ENCODE peak calls at places on chromosomes 13 and 19, in seven cellular contexts. C, U, E, A, O, Z and W are unnamed samples.

GRCh38 chr13:109610517-109610916 is 175.9 kb downstream of the IRS2 start:
- DNase-seq in A (no peak), C (no peak), O (no peak), Z (no peak), U (no peak), E (no peak), W (no peak)

GRCh38 chr13:51806571-51806970 is 2.6 kb upstream of the DHRS12 start:
- DNase-seq in U (no peak), A (no peak), C (no peak), Z (peak), O (no peak), E (peak), W (no peak)

GRCh38 chr19:57769345-57770131 is at the start of gene ZNF586:
- DNase-seq in A (peak), Z (peak), O (peak), C (peak), U (peak), E (peak), W (peak)

GRCh38 chr19:18868380-18869230 is 27.4 kb downstream of the CERS1 start:
- DNase-seq in U (no peak), A (no peak), O (no peak), E (no peak), C (no peak), Z (no peak), W (no peak)

GRCh38 chr19:13162749-13163608 is 12.8 kb downstream of the IER2 start:
- DNase-seq in O (peak), E (peak), A (peak), C (peak), U (peak), Z (peak), W (peak)

GRCh38 chr13:29886446-29886845 is 36.0 kb upstream of the UBL3 start:
- DNase-seq in A (no peak), C (no peak), E (no peak), Z (no peak), U (no peak), O (no peak), W (no peak)

GRCh38 chr19:7188682-7189629 is 105.3 kb downstream of the INSR start:
- DNase-seq in Z (no peak), U (no peak), O (no peak), C (peak), A (no peak), E (peak), W (no peak)

GRCh38 chr19:45291834-45292233 is 30.8 kb downstream of the CKM start:
- DNase-seq in O (no peak), U (no peak), C (no peak), A (no peak), E (no peak), Z (no peak), W (no peak)

GRCh38 chr13:100773923-100774641 is 99.5 kb upstream of the TMTC4 start:
- DNase-seq in U (no peak), C (peak), E (no peak), O (no peak), Z (no peak), A (no peak), W (no peak)

GRCh38 chr19:54209748-54210494 is 9.3 kb downstream of the RPS9 start:
- DNase-seq in E (peak), A (peak), O (peak), C (peak), Z (peak), U (peak), W (peak)

GRCh38 chr19:6740589-6741348 is 1.3 kb downstream of the TRIP10 start:
- DNase-seq in E (peak), O (no peak), C (peak), A (no peak), U (no peak), Z (peak), W (no peak)

GRCh38 chr19:32988724-32989123 is 16.7 kb downstream of the FAAP24 start:
- DNase-seq in Z (no peak), U (no peak), C (no peak), A (no peak), O (no peak), E (no peak), W (no peak)

GRCh38 chr13:100646030-100646673 is 28.4 kb downstream of the TMTC4 start:
- DNase-seq in E (peak), C (no peak), O (no peak), A (no peak), Z (peak), U (no peak), W (no peak)

GRCh38 chr19:34503546-34504272 is 22.2 kb downstream of the WTIP start:
- DNase-seq in C (no peak), Z (no peak), E (no peak), A (no peak), O (no peak), U (no peak), W (no peak)

GRCh38 chr19:42023121-42023942 is 29.3 kb upstream of the ATP1A3 start:
- DNase-seq in C (no peak), Z (no peak), E (no peak), U (no peak), A (no peak), O (no peak), W (no peak)

GRCh38 chr19:55526216-55527196 is 10.4 kb downstream of the SBK2 start:
- DNase-seq in O (no peak), U (peak), Z (peak), E (peak), C (peak), A (peak), W (no peak)

GRCh38 chr13:25679936-25680335 is 308.2 kb downstream of the ATP8A2 start:
- DNase-seq in C (no peak), A (no peak), Z (no peak), U (no peak), E (no peak), O (no peak), W (no peak)

GRCh38 chr13:74132768-74133656 is 1.2 kb downstream of the KLF12 start:
- DNase-seq in U (no peak), C (no peak), Z (peak), O (no peak), A (no peak), E (peak), W (no peak)

GRCh38 chr13:41700790-41701310 is 243.5 kb downstream of the RGCC start:
- DNase-seq in E (peak), C (peak), O (peak), U (peak), A (peak), Z (peak), W (peak)

GRCh38 chr19:3413796-3414327 is 47.5 kb downstream of the NFIC start:
- DNase-seq in Z (no peak), O (no peak), E (no peak), A (no peak), C (peak), U (no peak), W (no peak)

GRCh38 chr19:13054605-13055212 is 47.9 kb downstream of the LYL1 start:
- DNase-seq in U (no peak), O (no peak), A (no peak), E (no peak), C (no peak), Z (no peak), W (no peak)

GRCh38 chr19:17052439-17052838 is 22.8 kb downstream of the HAUS8 start:
- DNase-seq in Z (peak), O (no peak), C (peak), U (no peak), E (peak), A (peak), W (no peak)

GRCh38 chr19:49469828-49470614 is 4.0 kb upstream of the FLT3LG start:
- DNase-seq in E (no peak), Z (no peak), U (no peak), O (no peak), C (no peak), A (no peak), W (no peak)

GRCh38 chr19:35555301-35556005 is 8.0 kb downstream of the ATP4A start:
- DNase-seq in C (peak), U (no peak), O (no peak), A (peak), Z (peak), E (no peak), W (no peak)

GRCh38 chr19:16325161-16325527 is 518 bp downstream of the KLF2 start:
- DNase-seq in U (no peak), E (peak), A (peak), O (no peak), C (no peak), Z (no peak), W (no peak)

GRCh38 chr13:45833663-45834062 is 17.9 kb downstream of the SIAH3 start:
- DNase-seq in C (no peak), O (no peak), U (peak), A (peak), E (peak), Z (peak), W (no peak)

GRCh38 chr13:106033634-106034033 is 501.8 kb downstream of the EFNB2 start:
- DNase-seq in U (no peak), O (no peak), A (no peak), E (peak), C (no peak), Z (peak), W (no peak)

GRCh38 chr13:44116562-44117315 is 237.0 kb downstream of the LACC1 start:
- DNase-seq in C (no peak), E (no peak), O (no peak), A (no peak), U (no peak), Z (no peak), W (no peak)

GRCh38 chr13:24270639-24271131 is 38.7 kb upstream of the C1QTNF9 start:
- DNase-seq in Z (peak), C (no peak), U (no peak), E (peak), O (no peak), A (no peak), W (no peak)